ENCODE peak calls at places on chromosomes 7 and 10, in ten cellular contexts. D is left cardiac atrium; P is aorta; S is left lung; Z is left colon; L is stimulated activated effector memory CD8-positive, alpha-beta T cell treated with anti-CD3 and anti-CD28 coated beads, Interleukin-12 subunit alpha, Interleukin-12 subunit beta, amount 100 ng/mL, for 72 hours; T is natural killer cell; E is gastroesophageal sphincter; Y is central memory CD8-positive, alpha-beta T cell; B is sciatic nerve. I is an unnamed sample.

GRCh38 chr10:43340619-43341018 is 30.8 kb upstream of the FXYD4 start:
- ATAC-seq in D (peak), P (no peak), S (peak), Z (peak), L (no peak), T (no peak), E (no peak), Y (no peak), B (no peak), I (peak)

GRCh38 chr7:27179503-27180430 is 5.3 kb downstream of the HOXA11 start:
- ATAC-seq in D (peak), P (peak), S (peak), Z (peak), L (peak), T (peak), E (peak), Y (peak), B (peak), I (peak)

GRCh38 chr7:33904680-33905388 is 505 bp upstream of the BMPER start:
- ATAC-seq in D (peak), P (peak), S (peak), Z (peak), L (peak), T (peak), E (peak), Y (peak), B (peak), I (peak)

GRCh38 chr10:3424102-3424803 is 251.7 kb upstream of the PITRM1 start:
- ATAC-seq in D (peak), P (no peak), S (peak), Z (peak), L (no peak), T (no peak), E (peak), Y (no peak), B (peak), I (no peak)

GRCh38 chr7:2633538-2634264 is 1.9 kb downstream of the TTYH3 start:
- ATAC-seq in D (peak), P (peak), S (peak), Z (no peak), L (peak), T (no peak), E (peak), Y (no peak), B (peak), I (peak)

GRCh38 chr10:5480162-5480931 is 19.0 kb downstream of the CALML5 start:
- ATAC-seq in D (no peak), P (no peak), S (no peak), Z (peak), L (peak), T (no peak), E (no peak), Y (no peak), B (no peak), I (no peak)

GRCh38 chr7:15829689-15830088 is 143.2 kb upstream of the MEOX2 start:
- ATAC-seq in D (peak), P (peak), S (peak), Z (no peak), L (no peak), T (no peak), E (peak), Y (no peak), B (peak), I (no peak)

GRCh38 chr10:5816170-5816569 is 2.9 kb upstream of the GDI2 start:
- ATAC-seq in D (no peak), P (no peak), S (no peak), Z (no peak), L (no peak), T (no peak), E (no peak), Y (no peak), B (no peak), I (no peak)

GRCh38 chr10:25505466-25505865 is 330.7 kb downstream of the GPR158 start:
- ATAC-seq in D (no peak), P (no peak), S (no peak), Z (no peak), L (no peak), T (no peak), E (no peak), Y (no peak), B (no peak), I (no peak)

GRCh38 chr10:92756233-92757065 is 66.7 kb downstream of the HHEX start:
- ATAC-seq in D (peak), P (peak), S (no peak), Z (no peak), L (peak), T (peak), E (no peak), Y (peak), B (peak), I (peak)

GRCh38 chr10:60446855-60447254 is 57.2 kb upstream of the ANK3 start:
- ATAC-seq in D (peak), P (no peak), S (peak), Z (peak), L (peak), T (peak), E (no peak), Y (no peak), B (no peak), I (peak)

GRCh38 chr10:14137391-14137790 is 193.3 kb downstream of the FRMD4A start:
- ATAC-seq in D (no peak), P (no peak), S (no peak), Z (no peak), L (no peak), T (no peak), E (no peak), Y (no peak), B (no peak), I (no peak)

GRCh38 chr10:99582255-99582770 is 37.9 kb downstream of the SLC25A28 start:
- ATAC-seq in D (no peak), P (no peak), S (no peak), Z (no peak), L (no peak), T (no peak), E (no peak), Y (no peak), B (no peak), I (peak)

GRCh38 chr7:17402628-17403278 is 104.3 kb downstream of the AHR start:
- ATAC-seq in D (peak), P (no peak), S (no peak), Z (no peak), L (peak), T (no peak), E (no peak), Y (peak), B (no peak), I (no peak)

GRCh38 chr7:81484266-81484665 is 285.6 kb downstream of the HGF start:
- ATAC-seq in D (peak), P (peak), S (peak), Z (peak), L (no peak), T (no peak), E (peak), Y (no peak), B (peak), I (peak)

GRCh38 chr10:29256019-29256418 is 32.9 kb upstream of the LYZL1 start:
- ATAC-seq in D (no peak), P (no peak), S (no peak), Z (no peak), L (no peak), T (no peak), E (no peak), Y (no peak), B (no peak), I (no peak)

GRCh38 chr10:113091921-113092320 is 141.9 kb downstream of the TCF7L2 start:
- ATAC-seq in D (no peak), P (no peak), S (no peak), Z (peak), L (no peak), T (no peak), E (no peak), Y (no peak), B (no peak), I (no peak)

GRCh38 chr7:65379318-65379717 is 5.7 kb downstream of the ZNF92 start:
- ATAC-seq in D (no peak), P (no peak), S (no peak), Z (no peak), L (no peak), T (no peak), E (no peak), Y (no peak), B (no peak), I (no peak)

GRCh38 chr10:96919785-96920425 is 87.8 kb downstream of the LCOR start:
- ATAC-seq in D (no peak), P (no peak), S (no peak), Z (no peak), L (peak), T (no peak), E (no peak), Y (no peak), B (no peak), I (no peak)

I was measured in esophagus mucosa.